ENCODE peak calls at places on chromosomes 6 and 20, in five cellular contexts. T, K, S, E and J are unnamed samples. For H3K4me1, the result is how much of the 10 kb centered on the place peaks cover.

GRCh38 chr6:145241039-145241438 is 494.3 kb downstream of the EPM2A start:
- DNase-seq in S (no peak), E (no peak), T (no peak), K (no peak), J (no peak)

GRCh38 chr6:160634706-160635105 is 29.4 kb downstream of the LPA start:
- DNase-seq in E (no peak), K (no peak), T (no peak), S (no peak), J (no peak)

GRCh38 chr20:2387180-2387577 is 6.5 kb downstream of the TGM6 start:
- DNase-seq in K (peak), T (no peak), E (peak), S (peak), J (no peak)

GRCh38 chr20:5885866-5886265 is 64.5 kb downstream of the TRMT6 start:
- DNase-seq in T (no peak), K (no peak), S (no peak), E (no peak), J (no peak)

GRCh38 chr6:106125925-106126435 is 39.8 kb downstream of the PRDM1 start:
- DNase-seq in S (no peak), T (no peak), K (peak), E (no peak), J (no peak)

GRCh38 chr6:40714576-40715500 is 127.7 kb upstream of the LRFN2 start:
- DNase-seq in S (no peak), E (no peak), T (no peak), K (peak), J (no peak)

GRCh38 chr6:38876470-38876869 is 161.4 kb downstream of the DNAH8 start:
- DNase-seq in T (no peak), E (peak), S (no peak), K (no peak), J (no peak)

GRCh38 chr6:139474145-139475108 is 100.0 kb upstream of the CITED2 start:
- DNase-seq in T (peak), S (no peak), K (peak), E (peak), J (no peak)

GRCh38 chr20:62818592-62819493 is 2.0 kb downstream of the COL9A3 start:
- DNase-seq in E (no peak), S (no peak), T (no peak), K (no peak), J (peak)

GRCh38 chr20:61929971-61930666 is 135.6 kb downstream of the TAF4 start:
- DNase-seq in T (peak), S (peak), K (no peak), E (no peak), J (peak)

GRCh38 chr6:41073968-41074691 is 1.4 kb downstream of the NFYA start:
- DNase-seq in T (no peak), K (peak), S (no peak), E (peak), J (no peak)

GRCh38 chr20:41524980-41525613 is 93.1 kb downstream of the CHD6 start:
- DNase-seq in K (peak), E (peak), T (no peak), S (no peak), J (no peak)

GRCh38 chr20:19231359-19232035 is 19.1 kb downstream of the SLC24A3 start:
- DNase-seq in T (no peak), S (no peak), K (no peak), E (no peak), J (no peak)

GRCh38 chr6:109002882-109003281 is 91.8 kb downstream of the SESN1 start:
- DNase-seq in T (no peak), K (no peak), S (no peak), E (no peak), J (no peak)

GRCh38 chr20:63831696-63832686 is 927 bp upstream of the ZBTB46 start:
- DNase-seq in S (peak), K (peak), T (peak), E (peak), J (peak)

GRCh38 chr6:9155836-9156235 is 720.5 kb upstream of the SLC35B3 start:
- DNase-seq in K (no peak), E (no peak), S (no peak), T (no peak), J (no peak)

GRCh38 chr20:21272279-21272678 is 30.9 kb upstream of the XRN2 start:
- DNase-seq in S (no peak), T (no peak), K (no peak), E (no peak), J (no peak)

GRCh38 chr6:156873654-156874380 is 96.6 kb downstream of the ARID1B start:
- DNase-seq in E (no peak), K (no peak), S (no peak), T (no peak), J (no peak)

GRCh38 chr20:3687655-3688054 is 5.8 kb upstream of the ADAM33 start:
- DNase-seq in S (no peak), K (peak), E (peak), T (no peak), J (no peak)

GRCh38 chr6:33787954-33788693 is 806 bp downstream of the LEMD2 start:
- DNase-seq in K (peak), T (peak), S (no peak), E (peak), J (no peak)

GRCh38 chr6:62367601-62368000 is 81.6 kb upstream of the KHDRBS2 start:
- DNase-seq in K (no peak), S (no peak), T (no peak), E (no peak), J (no peak)

GRCh38 chr20:63819224-63819917 is 11.7 kb downstream of the ZBTB46 start:
- DNase-seq in E (no peak), S (no peak), K (peak), T (no peak), J (peak)

GRCh38 chr20:16287776-16288175 is 285.5 kb downstream of the KIF16B start:
- DNase-seq in S (no peak), K (no peak), T (no peak), E (no peak), J (no peak)

GRCh38 chr6:112795316-112795715 is 448.2 kb downstream of the RFPL4B start:
- DNase-seq in E (no peak), T (no peak), S (no peak), K (no peak), J (no peak)

GRCh38 chr6:33860706-33861474 is 57.1 kb upstream of the MLN start:
- DNase-seq in K (no peak), S (no peak), E (no peak), T (no peak), J (no peak)

GRCh38 chr6:42075159-42075838 is 25.0 kb downstream of the TAF8 start:
- DNase-seq in T (peak), K (peak), E (peak), S (peak), J (no peak)

GRCh38 chr20:17933711-17934110 is 34.9 kb downstream of the SNX5 start:
- DNase-seq in S (no peak), E (peak), T (no peak), K (no peak), J (no peak)

GRCh38 chr6:48597951-48598350 is 487.0 kb upstream of the PTCHD4 start:
- DNase-seq in E (no peak), T (no peak), K (no peak), S (no peak), J (no peak)

GRCh38 chr6:72182337-72183246 is 296.2 kb downstream of the RIMS1 start:
- DNase-seq in E (peak), T (no peak), K (peak), S (peak), J (peak)

GRCh38 chr6:122913558-122913957 is 82.5 kb upstream of the CLVS2 start:
- DNase-seq in T (no peak), K (no peak), S (no peak), E (no peak), J (no peak)

GRCh38 chr20:61805781-61806180 is 259.9 kb downstream of the TAF4 start:
- DNase-seq in K (no peak), T (peak), S (no peak), E (no peak), J (peak)

GRCh38 chr6:55176958-55177357 is 2.6 kb downstream of the HCRTR2 start:
- DNase-seq in E (peak), K (no peak), T (no peak), S (no peak), J (no peak)

GRCh38 chr6:166938704-166939103 is 17.6 kb downstream of the RNASET2 start:
- DNase-seq in K (no peak), S (no peak), T (no peak), E (no peak), J (no peak)

GRCh38 chr6:166939276-166939816 is 17.0 kb downstream of the RNASET2 start:
- DNase-seq in K (no peak), T (no peak), E (no peak), S (no peak), J (no peak)

GRCh38 chr6:166940643-166941068 is 15.7 kb downstream of the RNASET2 start:
- DNase-seq in T (no peak), S (no peak), E (no peak), K (peak), J (no peak)

GRCh38 chr6:166938150-166938549 is 18.2 kb downstream of the RNASET2 start:
- DNase-seq in T (no peak), E (no peak), S (no peak), K (no peak), J (no peak)

GRCh38 chr6:166939894-166940293 is 16.5 kb downstream of the RNASET2 start:
- DNase-seq in T (no peak), K (no peak), S (no peak), E (no peak), J (no peak)
- H3K4me1 ChIP-seq in T (under half), K (under half), S (under half), E (under half), J (under half)

GRCh38 chr6:6217838-6218237 is 102.6 kb downstream of the F13A1 start:
- DNase-seq in K (no peak), E (no peak), T (no peak), S (no peak), J (no peak)
- H3K4me3 ChIP-seq in K (no peak), E (no peak), T (no peak), S (no peak), J (no peak)

GRCh38 chr20:32205502-32206382 is 1.8 kb downstream of the PLAGL2 start:
- DNase-seq in T (no peak), K (peak), S (no peak), E (peak), J (no peak)

GRCh38 chr20:32204485-32205115 is 2.9 kb downstream of the PLAGL2 start:
- DNase-seq in S (no peak), E (no peak), K (no peak), T (no peak), J (no peak)

GRCh38 chr20:32201977-32202363 is 5.6 kb downstream of the PLAGL2 start:
- DNase-seq in K (no peak), S (no peak), E (no peak), T (no peak), J (no peak)

GRCh38 chr20:32201296-32201976 is 6.1 kb downstream of the PLAGL2 start:
- DNase-seq in K (no peak), E (no peak), S (no peak), T (no peak), J (no peak)

GRCh38 chr20:32203556-32204484 is 3.7 kb downstream of the PLAGL2 start:
- DNase-seq in S (no peak), K (peak), E (no peak), T (no peak), J (peak)
- H3K27ac ChIP-seq in S (no peak), K (peak), E (no peak), T (no peak), J (peak)

GRCh38 chr6:150720774-150721233 is 121.1 kb downstream of the PLEKHG1 start:
- DNase-seq in S (no peak), T (no peak), E (peak), K (no peak), J (no peak)

GRCh38 chr6:150723056-150723658 is 123.5 kb downstream of the PLEKHG1 start:
- DNase-seq in T (no peak), S (no peak), E (no peak), K (no peak), J (no peak)

GRCh38 chr6:150723857-150724256 is 124.2 kb downstream of the PLEKHG1 start:
- DNase-seq in S (no peak), E (no peak), K (no peak), T (no peak), J (no peak)

GRCh38 chr6:150719861-150720260 is 120.2 kb downstream of the PLEKHG1 start:
- DNase-seq in T (no peak), S (no peak), K (no peak), E (no peak), J (no peak)

GRCh38 chr6:150721411-150722266 is 122.0 kb downstream of the PLEKHG1 start:
- DNase-seq in S (no peak), K (no peak), E (no peak), T (no peak), J (no peak)
- H3K4me1 ChIP-seq in S (under half), K (under half), E (under half), T (under half), J (under half)

GRCh38 chr20:11376998-11377397 is 540.7 kb upstream of the BTBD3 start:
- DNase-seq in S (no peak), T (no peak), E (no peak), K (no peak), J (no peak)

GRCh38 chr20:11375368-11375767 is 542.3 kb upstream of the BTBD3 start:
- DNase-seq in T (no peak), S (no peak), K (no peak), E (no peak), J (no peak)

GRCh38 chr20:11376406-11376805 is 541.3 kb upstream of the BTBD3 start:
- DNase-seq in S (no peak), T (no peak), K (no peak), E (no peak), J (no peak)

GRCh38 chr20:11377761-11378160 is 539.9 kb upstream of the BTBD3 start:
- DNase-seq in K (no peak), E (no peak), T (no peak), S (no peak), J (no peak)

DNA sequence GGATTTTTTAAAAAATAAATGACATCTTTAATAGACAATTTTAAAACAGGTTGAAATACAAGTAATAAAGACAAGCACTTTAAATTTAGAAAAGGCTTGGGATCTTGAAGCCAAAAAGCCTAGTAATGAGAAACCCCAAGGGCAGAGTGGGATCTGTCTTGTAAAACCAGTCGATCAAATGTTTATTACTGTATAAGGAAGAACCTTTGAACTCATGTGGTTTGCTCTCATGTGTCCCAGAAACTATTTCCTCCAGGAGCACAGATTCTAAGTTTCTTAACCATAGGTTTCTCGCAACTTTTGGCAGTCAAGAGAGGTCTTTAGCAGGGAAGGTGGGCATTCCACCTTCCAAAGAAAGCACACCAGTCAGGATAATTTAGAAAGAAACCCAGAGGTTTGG is 541.7 kb upstream of the BTBD3 start:
- DNase-seq in K (no peak), S (no peak), E (no peak), T (no peak), J (no peak)
- H3K4me3 ChIP-seq in K (no peak), S (no peak), E (no peak), T (no peak), J (no peak)

DNA sequence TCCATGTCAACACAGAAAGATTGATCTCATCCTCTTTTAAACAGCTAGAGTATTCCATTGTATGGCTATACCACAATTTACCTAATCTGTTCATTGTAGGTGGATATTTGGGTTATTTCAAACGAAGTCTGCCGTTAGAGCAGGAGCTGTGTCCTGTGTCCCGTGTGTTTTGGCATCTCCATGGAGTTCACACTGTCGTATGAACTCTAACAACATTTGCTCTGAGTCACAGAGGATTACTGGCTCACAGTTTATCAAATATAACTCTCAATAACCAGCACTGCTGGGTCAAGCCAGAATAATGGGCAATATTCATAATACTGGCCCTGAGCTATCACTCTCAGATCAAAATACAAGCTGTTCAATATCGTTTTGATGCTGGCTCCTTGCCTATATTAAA is 16.4 kb downstream of the TRAM2 start:
- DNase-seq in K (no peak), S (no peak), T (no peak), E (no peak), J (no peak)
- H3K27ac ChIP-seq in K (no peak), S (no peak), T (no peak), E (no peak), J (no peak)

DNA sequence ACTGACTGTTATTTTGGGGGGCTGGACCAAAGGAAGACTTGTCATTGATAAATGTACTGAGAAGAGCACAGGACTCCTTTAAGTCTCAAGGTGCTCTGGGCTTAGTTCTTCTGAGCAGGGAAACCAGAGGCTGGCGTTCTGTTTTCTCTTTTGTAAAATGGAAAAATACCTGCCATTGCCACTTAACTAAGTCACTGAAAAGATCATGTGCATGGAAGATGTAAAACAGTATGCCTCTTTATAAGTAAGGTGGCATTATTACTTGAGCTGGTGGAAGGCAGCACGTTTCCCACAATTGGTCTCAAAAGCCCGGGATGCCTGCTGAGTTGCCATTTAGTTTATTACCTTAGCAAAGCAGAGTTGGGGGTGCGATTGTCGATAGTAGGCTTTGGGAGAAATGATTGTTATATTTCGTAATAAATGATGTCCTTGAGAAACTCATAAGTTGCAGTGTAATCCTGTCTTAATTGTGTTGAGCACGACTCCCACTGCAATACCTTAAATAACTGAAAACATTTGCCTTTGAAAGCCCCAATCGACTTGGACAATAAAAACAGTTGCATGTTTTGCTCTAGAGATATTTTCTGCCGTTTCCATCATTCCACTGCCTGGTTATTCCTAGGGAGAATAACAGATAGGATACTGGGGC is 3.6 kb downstream of the JARID2 start:
- DNase-seq in K (no peak), E (peak), S (no peak), T (peak), J (no peak)
- H3K4me1 ChIP-seq in K (under half), E (under half), S (under half), T (under half), J (under half)

GRCh38 chr6:110980648-110981047 is 1.2 kb upstream of the RPF2 start:
- DNase-seq in E (no peak), T (no peak), K (no peak), S (no peak), J (no peak)
- H3K4me3 ChIP-seq in E (peak), T (peak), K (peak), S (no peak), J (no peak)

GRCh38 chr6:151301547-151301946 is 61.8 kb downstream of the AKAP12 start:
- DNase-seq in K (no peak), S (no peak), E (no peak), T (no peak), J (no peak)

GRCh38 chr6:151294561-151295101 is 54.9 kb downstream of the AKAP12 start:
- DNase-seq in S (no peak), E (no peak), K (no peak), T (no peak), J (no peak)

GRCh38 chr6:151300267-151300930 is 60.6 kb downstream of the AKAP12 start:
- DNase-seq in S (no peak), T (no peak), E (no peak), K (no peak), J (no peak)

GRCh38 chr6:151303231-151303630 is 63.5 kb downstream of the AKAP12 start:
- DNase-seq in E (no peak), K (no peak), S (no peak), T (no peak), J (no peak)

GRCh38 chr6:151299009-151299408 is 59.2 kb downstream of the AKAP12 start:
- DNase-seq in T (no peak), S (no peak), K (no peak), E (no peak), J (no peak)
- H3K27ac ChIP-seq in T (no peak), S (no peak), K (no peak), E (no peak), J (no peak)

GRCh38 chr20:49889943-49890650 is 25.2 kb downstream of the SPATA2 start:
- DNase-seq in T (no peak), K (no peak), S (peak), E (no peak), J (peak)
- H3K4me1 ChIP-seq in T (half or more), K (under half), S (under half), E (under half), J (under half)